ENCODE peak calls at places on chromosomes 3 and 15, in five cellular contexts. A, E, U, Z and X are unnamed samples. For H3K36me3 and H3K4me1, the result is how much of the 10 kb centered on the place peaks cover.

GRCh38 chr3:194275721-194276120 is 75.4 kb downstream of the CPN2 start:
- DNase-seq in E (no peak), A (peak), U (peak), Z (peak), X (peak)

GRCh38 chr3:195693428-195694216 is 27.2 kb upstream of the MUC20 start:
- DNase-seq in Z (no peak), E (no peak), U (no peak), A (no peak), X (peak)

GRCh38 chr3:93988283-93988682 is 8.3 kb downstream of the ARL13B start:
- DNase-seq in Z (no peak), U (no peak), E (no peak), A (no peak), X (no peak)

GRCh38 chr3:172307143-172307560 is 141.1 kb downstream of the GHSR start:
- DNase-seq in Z (no peak), E (no peak), U (no peak), A (no peak), X (no peak)

GRCh38 chr15:83673385-83673784 is 19.5 kb downstream of the ADAMTSL3 start:
- DNase-seq in U (no peak), E (no peak), A (no peak), Z (no peak), X (no peak)

GRCh38 chr3:114178770-114179368 is at the start of gene DRD3:
- DNase-seq in E (no peak), U (no peak), Z (no peak), A (no peak), X (no peak)

GRCh38 chr3:183513046-183513706 is 42.3 kb downstream of the KLHL6 start:
- DNase-seq in U (no peak), A (no peak), E (no peak), Z (no peak), X (no peak)

GRCh38 chr3:94420941-94421340 is 358.1 kb downstream of the NSUN3 start:
- DNase-seq in E (no peak), Z (no peak), U (no peak), A (no peak), X (no peak)

GRCh38 chr3:123953735-123954134 is 7.3 kb downstream of the CCDC14 start:
- DNase-seq in E (no peak), Z (no peak), A (no peak), U (no peak), X (no peak)

GRCh38 chr15:65192016-65192415 is 6.9 kb upstream of the CLPX start:
- DNase-seq in Z (no peak), A (no peak), E (no peak), U (no peak), X (no peak)

GRCh38 chr3:159911011-159911663 is 77.5 kb upstream of the IL12A start:
- DNase-seq in A (no peak), E (no peak), U (no peak), Z (no peak), X (no peak)

DNA sequence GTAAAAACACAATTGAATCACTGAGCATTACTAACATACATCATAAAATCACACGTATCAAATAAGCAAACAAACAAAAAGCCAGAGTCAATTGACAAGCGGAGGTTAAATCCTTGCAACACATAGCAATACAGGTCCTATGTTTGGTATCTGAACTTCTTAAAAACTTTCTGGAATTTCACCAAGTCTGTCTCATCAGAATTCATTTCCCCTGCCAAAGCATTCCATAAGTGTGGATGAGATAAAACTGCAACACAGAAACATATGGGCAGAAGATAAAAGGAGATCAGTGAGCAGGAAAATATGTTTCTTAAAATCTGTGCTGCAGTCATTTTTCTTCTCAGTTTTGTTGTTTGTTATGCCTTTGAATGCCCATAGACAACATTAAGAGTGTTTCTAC is 1155.5 kb downstream of the TBL1XR1 start:
- DNase-seq in U (no peak), A (no peak), Z (no peak), E (no peak), X (no peak)
- TF ChIP-seq CTCF in U (no peak), A (no peak), Z (no peak), E (no peak), X (no peak)

GRCh38 chr15:59060348-59060747 is 44.6 kb upstream of the CCNB2 start:
- DNase-seq in Z (no peak), A (no peak), E (no peak), U (no peak), X (no peak)
- H3K36me3 ChIP-seq in Z (under half), A (under half), E (under half), U (half or more), X (under half)

GRCh38 chr15:101505610-101506337 is 16.3 kb upstream of the PCSK6 start:
- DNase-seq in U (no peak), A (no peak), E (no peak), Z (no peak), X (no peak)
- H3K4me1 ChIP-seq in U (under half), A (under half), E (under half), Z (under half), X (under half)

DNA sequence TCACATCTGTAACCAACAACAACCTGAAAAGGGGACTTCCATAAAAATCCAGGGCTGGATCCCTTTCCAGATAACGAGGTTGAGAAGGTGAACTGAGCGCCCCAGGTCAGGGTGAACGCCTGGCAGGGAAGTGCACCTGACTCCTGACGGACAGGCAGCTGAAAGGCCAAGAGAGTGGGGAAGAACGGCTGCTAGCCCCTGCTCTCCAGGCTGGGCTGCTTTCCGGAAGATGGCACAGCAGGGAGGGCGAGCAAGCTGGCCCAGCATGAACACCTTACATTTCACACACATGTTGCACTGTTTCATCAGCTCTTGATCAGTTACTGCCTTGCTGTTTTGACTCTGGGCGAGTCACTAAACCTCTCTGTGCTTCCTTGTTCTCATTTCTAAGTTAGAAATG is 127.2 kb upstream of the IQSEC1 start:
- DNase-seq in U (no peak), E (no peak), Z (no peak), A (no peak), X (no peak)
- TF ChIP-seq CTCF in U (no peak), E (no peak), Z (no peak), A (no peak), X (no peak)

DNA sequence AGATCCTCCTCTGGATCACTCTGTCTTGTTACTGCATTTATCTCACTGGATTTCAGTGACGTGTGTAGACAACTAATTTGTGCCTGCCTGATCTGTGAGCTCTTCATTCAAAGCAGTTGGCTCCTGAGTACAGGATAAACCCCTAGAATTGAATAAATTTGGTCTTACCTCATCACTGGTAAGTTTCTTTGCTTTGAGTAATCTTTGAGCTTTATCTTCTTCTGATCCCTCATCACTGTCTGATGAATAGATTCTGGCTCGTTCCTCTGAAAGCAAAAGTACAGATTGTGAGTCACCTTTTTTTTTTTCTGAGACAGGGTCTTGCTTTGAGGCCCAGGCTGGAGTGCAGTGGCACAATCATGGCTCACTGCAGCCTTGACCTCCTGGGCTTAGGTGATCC is 24.5 kb downstream of the LEO1 start:
- DNase-seq in A (no peak), Z (no peak), E (no peak), U (no peak), X (no peak)
- H3K36me3 ChIP-seq in A (under half), Z (under half), E (under half), U (half or more), X (under half)

GRCh38 chr3:19559724-19560442 is 374.1 kb downstream of the EFHB start:
- DNase-seq in A (no peak), Z (no peak), E (no peak), U (no peak), X (no peak)
- H3K4me1 ChIP-seq in A (under half), Z (under half), E (under half), U (under half), X (under half)

DNA sequence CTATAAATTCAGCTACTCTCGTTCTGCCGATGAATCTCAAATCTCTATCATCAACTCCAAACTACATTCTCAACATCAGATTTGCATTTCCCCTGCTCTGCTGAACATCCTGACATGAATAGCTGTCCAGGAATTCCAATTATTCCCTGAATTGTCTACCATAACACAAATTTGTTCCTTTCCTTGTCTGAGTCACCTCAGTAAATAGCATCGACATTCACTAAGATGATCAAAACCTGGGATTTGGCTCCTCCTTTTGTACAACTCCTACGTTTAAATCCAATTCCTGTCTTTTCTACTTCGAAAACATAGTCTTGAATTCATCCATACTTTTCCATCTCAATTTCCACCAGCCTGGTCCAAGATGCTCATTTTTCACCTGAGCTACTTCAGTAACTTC is 107.0 kb downstream of the GREM1 start:
- DNase-seq in Z (no peak), E (no peak), U (no peak), A (no peak), X (no peak)
- TF ChIP-seq CTCF in Z (no peak), E (no peak), U (no peak), A (no peak), X (no peak)

DNA sequence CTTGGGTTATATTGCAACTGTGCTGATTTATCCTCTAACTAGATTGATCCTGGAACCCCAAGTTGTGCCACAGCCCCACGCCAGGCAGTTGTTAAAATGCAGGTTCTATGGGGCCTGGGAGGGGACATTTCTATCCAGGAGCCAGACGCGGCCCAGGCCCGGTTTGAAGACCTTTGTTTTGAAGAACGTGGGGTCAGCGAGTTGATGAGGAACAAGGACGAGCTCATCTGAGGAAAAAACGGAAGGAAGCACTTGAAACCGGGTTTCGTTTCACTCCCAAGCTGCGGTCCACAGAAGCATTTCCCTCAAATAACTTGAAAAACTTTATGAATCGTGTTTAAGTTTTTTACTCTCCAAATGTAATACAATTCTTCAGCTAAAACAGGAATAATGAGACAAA is 76.5 kb downstream of the CHSY1 start:
- DNase-seq in A (no peak), Z (no peak), E (no peak), U (no peak), X (no peak)
- H3K36me3 ChIP-seq in A (under half), Z (under half), E (under half), U (under half), X (under half)